ENCODE peak calls at places on chromosomes 16 and 17, in seven cellular contexts. D is IMR-90, X is H9, A is mesendoderm, V is trophoblast cell, F is neuronal stem cell, W is mesenchymal stem cell. H is an unnamed sample.

GRCh38 chr17:2784864-2785263 is 11.4 kb upstream of the RAP1GAP2 start:
- DNase-seq in V (peak), D (no peak), F (no peak), W (no peak), X (peak), A (no peak), H (no peak)

GRCh38 chr16:8572919-8573724 is 17.2 kb downstream of the TMEM114 start:
- DNase-seq in A (peak), F (no peak), V (peak), X (peak), D (peak), W (peak), H (peak)

GRCh38 chr16:12210258-12210880 is 233.8 kb downstream of the SNX29 start:
- DNase-seq in X (no peak), A (no peak), D (no peak), W (no peak), F (no peak), V (no peak), H (no peak)

GRCh38 chr16:3536271-3536671 is 35.5 kb downstream of the CLUAP1 start:
- DNase-seq in F (no peak), W (peak), X (no peak), V (no peak), A (no peak), D (peak), H (no peak)

GRCh38 chr17:43722269-43722619 is 36.3 kb downstream of the SOST start:
- DNase-seq in A (no peak), X (no peak), D (no peak), F (no peak), V (no peak), W (no peak), H (no peak)

GRCh38 chr16:86485746-86486145 is 24.6 kb upstream of the FOXF1 start:
- DNase-seq in X (no peak), A (no peak), F (no peak), V (no peak), D (no peak), W (no peak), H (no peak)

GRCh38 chr17:45320349-45320930 is 3.6 kb upstream of the MAP3K14 start:
- DNase-seq in X (no peak), W (no peak), F (no peak), V (peak), D (peak), A (no peak), H (no peak)

GRCh38 chr17:76048711-76049110 is 21.6 kb upstream of the EVPL start:
- DNase-seq in A (peak), D (peak), X (no peak), W (peak), F (no peak), V (peak), H (no peak)

GRCh38 chr16:3655791-3656490 is 1.4 kb downstream of the DNASE1 start:
- DNase-seq in X (peak), D (no peak), F (no peak), A (no peak), V (no peak), W (no peak), H (no peak)

GRCh38 chr17:77145635-77146632 is 5.2 kb downstream of the SEC14L1 start:
- DNase-seq in V (peak), D (peak), X (peak), A (peak), F (no peak), W (peak), H (no peak)

GRCh38 chr17:61376931-61377838 is 22.5 kb upstream of the TBX2 start:
- DNase-seq in A (no peak), W (no peak), D (no peak), X (no peak), V (no peak), F (no peak), H (no peak)

GRCh38 chr17:17713839-17714238 is 32.6 kb downstream of the RAI1 start:
- DNase-seq in D (peak), A (no peak), X (no peak), W (peak), V (no peak), F (no peak), H (no peak)

GRCh38 chr17:16374129-16374528 is 6.8 kb upstream of the UBB start:
- DNase-seq in V (no peak), X (no peak), W (peak), A (no peak), F (no peak), D (peak), H (no peak)

GRCh38 chr16:55184619-55185018 is 139.4 kb upstream of the IRX6 start:
- DNase-seq in F (no peak), W (no peak), X (no peak), D (no peak), V (no peak), A (no peak), H (no peak)

GRCh38 chr16:83615131-83615530 is 192.6 kb upstream of the HSBP1 start:
- DNase-seq in F (no peak), X (peak), W (peak), D (no peak), V (no peak), A (no peak), H (no peak)

GRCh38 chr16:70746040-70746707 is 54.8 kb downstream of the VAC14 start:
- DNase-seq in D (peak), A (no peak), V (peak), F (no peak), X (no peak), W (peak), H (no peak)

GRCh38 chr16:79269211-79269863 is 331.2 kb downstream of the MAF start:
- DNase-seq in W (no peak), X (no peak), F (no peak), D (no peak), V (no peak), A (peak), H (no peak)

GRCh38 chr16:12612598-12613101 is 191.0 kb downstream of the CPPED1 start:
- DNase-seq in V (peak), W (no peak), X (no peak), F (no peak), D (no peak), A (peak), H (no peak)

GRCh38 chr16:58615280-58615679 is 14.3 kb downstream of the CNOT1 start:
- DNase-seq in D (peak), W (no peak), X (no peak), F (no peak), A (no peak), V (no peak), H (no peak)

GRCh38 chr16:733382-734207 is 6.7 kb downstream of the HAGHL start:
- DNase-seq in D (no peak), F (no peak), V (peak), A (peak), W (no peak), X (no peak), H (no peak)

GRCh38 chr17:42288985-42289862 is 926 bp downstream of the STAT5A start:
- DNase-seq in W (no peak), A (no peak), D (no peak), X (peak), V (no peak), F (no peak), H (peak)

GRCh38 chr16:56400458-56400857 is 24.9 kb downstream of the AMFR start:
- DNase-seq in W (no peak), F (no peak), V (no peak), D (no peak), A (no peak), X (no peak), H (no peak)

GRCh38 chr16:25692307-25692706 is 548 bp downstream of the HS3ST4 start:
- DNase-seq in V (peak), W (no peak), D (no peak), A (peak), F (no peak), X (no peak), H (peak)

GRCh38 chr16:47644661-47645060 is 183.5 kb downstream of the PHKB start:
- DNase-seq in F (no peak), W (peak), X (no peak), A (no peak), V (no peak), D (peak), H (no peak)

GRCh38 chr17:7557825-7558543 is 566 bp upstream of the TNFSF13 start:
- DNase-seq in W (no peak), A (peak), F (no peak), D (peak), V (no peak), X (peak), H (no peak)

GRCh38 chr16:56347670-56348069 is 77.7 kb downstream of the AMFR start:
- DNase-seq in D (no peak), F (no peak), W (no peak), A (no peak), X (no peak), V (no peak), H (no peak)

GRCh38 chr17:58039975-58040374 is 32.9 kb upstream of the SRSF1 start:
- DNase-seq in D (no peak), W (no peak), A (no peak), X (no peak), V (no peak), F (no peak), H (no peak)

GRCh38 chr17:65074778-65075250 is 18.3 kb upstream of the GNA13 start:
- DNase-seq in X (no peak), D (peak), A (no peak), W (peak), V (no peak), F (no peak), H (no peak)

GRCh38 chr16:12300490-12300889 is 324.0 kb downstream of the SNX29 start:
- DNase-seq in D (no peak), V (no peak), W (peak), X (no peak), A (no peak), F (no peak), H (no peak)

GRCh38 chr17:62178579-62178978 is 113.5 kb upstream of the MED13 start:
- DNase-seq in F (no peak), V (peak), D (peak), W (peak), A (peak), X (no peak), H (no peak)

GRCh38 chr16:56742030-56742984 is 12.4 kb downstream of the NUP93 start:
- DNase-seq in W (peak), A (peak), X (no peak), D (peak), F (no peak), V (peak), H (no peak)

GRCh38 chr17:18263885-18264682 is 3.6 kb downstream of the MIEF2 start:
- DNase-seq in V (no peak), W (no peak), D (no peak), F (no peak), X (peak), A (no peak), H (no peak)

GRCh38 chr16:53872248-53873221 is 168.6 kb downstream of the FTO start:
- DNase-seq in A (no peak), W (peak), V (peak), D (peak), X (no peak), F (no peak), H (no peak)
- H3K18ac ChIP-seq in A (no peak), W (peak), V (no peak), D (no peak), X (no peak), F (no peak), H (no peak)

GRCh38 chr17:83061586-83061985 is 17.8 kb upstream of the METRNL start:
- DNase-seq in W (no peak), F (no peak), V (no peak), D (no peak), A (no peak), X (no peak), H (no peak)
- H3K18ac ChIP-seq in W (no peak), F (peak), V (no peak), D (no peak), A (no peak), X (no peak), H (no peak)

GRCh38 chr16:77383606-77384187 is 51.1 kb downstream of the ADAMTS18 start:
- DNase-seq in A (no peak), X (no peak), F (no peak), V (no peak), W (no peak), D (no peak), H (no peak)

GRCh38 chr16:77387075-77387474 is 47.8 kb downstream of the ADAMTS18 start:
- DNase-seq in V (no peak), W (no peak), X (no peak), A (no peak), D (no peak), F (no peak), H (no peak)

GRCh38 chr16:77385481-77385880 is 49.4 kb downstream of the ADAMTS18 start:
- DNase-seq in W (no peak), A (no peak), D (no peak), X (no peak), F (no peak), V (no peak), H (no peak)

GRCh38 chr16:77387810-77388209 is 47.0 kb downstream of the ADAMTS18 start:
- DNase-seq in W (no peak), V (peak), A (peak), F (no peak), D (no peak), X (no peak), H (no peak)
- H3K18ac ChIP-seq in W (no peak), V (no peak), A (no peak), F (no peak), D (no peak), X (no peak), H (no peak)

GRCh38 chr16:85213926-85214294 is 101.6 kb upstream of the CIBAR2 start:
- DNase-seq in X (no peak), V (no peak), W (no peak), D (no peak), F (no peak), A (no peak), H (no peak)
- H3K18ac ChIP-seq in X (no peak), V (no peak), W (peak), D (no peak), F (no peak), A (no peak), H (no peak)

GRCh38 chr17:79792371-79792871 is 4.5 kb downstream of the CBX8 start:
- DNase-seq in F (no peak), D (no peak), W (no peak), A (peak), X (no peak), V (no peak), H (no peak)

GRCh38 chr17:79789943-79790804 is 6.7 kb downstream of the CBX8 start:
- DNase-seq in F (no peak), V (peak), W (no peak), A (peak), D (no peak), X (peak), H (no peak)

GRCh38 chr17:79790805-79791353 is 6.0 kb downstream of the CBX8 start:
- DNase-seq in W (no peak), X (no peak), A (no peak), V (no peak), D (no peak), F (no peak), H (no peak)

GRCh38 chr17:79792984-79793923 is 3.6 kb downstream of the CBX8 start:
- DNase-seq in V (peak), F (no peak), W (peak), D (peak), A (peak), X (no peak), H (no peak)

GRCh38 chr17:79791354-79792123 is 5.3 kb downstream of the CBX8 start:
- DNase-seq in F (no peak), V (no peak), D (no peak), W (no peak), A (peak), X (peak), H (no peak)
- H3K18ac ChIP-seq in F (peak), V (no peak), D (no peak), W (peak), A (no peak), X (no peak), H (peak)

GRCh38 chr17:81018044-81018802 is 16.7 kb upstream of the BAIAP2 start:
- DNase-seq in X (no peak), A (no peak), W (peak), V (peak), D (peak), F (peak), H (no peak)
- H3K18ac ChIP-seq in X (no peak), A (no peak), W (peak), V (no peak), D (peak), F (peak), H (peak)

H was measured in H1.